ENCODE peak calls at places on chromosomes 3 and 15, in six cellular contexts. W is heart left ventricle, U is endothelial cell, I is Calu3, Q is fibroblast of mammary gland, C is tibial nerve. S is an unnamed sample.
A peak's percentile ranks its signal among the peaks of the same experiment; 100 is the strongest.

GRCh38 chr3:190120161-190121060 is at the start of gene P3H2:
- DNase-seq in W (peak; percentile 90), C (peak; percentile 48), Q (peak; percentile 87), U (peak; percentile 82), I (peak; percentile 94), S (peak; percentile 45)

GRCh38 chr3:65597225-65597951 is 441.3 kb downstream of the MAGI1 start:
- DNase-seq in W (peak; percentile 39), U (peak; percentile 59), Q (no peak), I (peak; percentile 87), C (no peak), S (no peak)

GRCh38 chr3:120622870-120623718 is 27.0 kb downstream of the NDUFB4 start:
- DNase-seq in Q (peak; percentile 79), C (no peak), U (no peak), I (peak; percentile 27), W (no peak), S (peak; percentile 46)

GRCh38 chr3:45950686-45951600 is 7.7 kb downstream of the CXCR6 start:
- DNase-seq in U (no peak), C (no peak), W (no peak), I (no peak), Q (no peak), S (peak; percentile 93)

GRCh38 chr3:59808431-59808830 is 758.6 kb upstream of the CFAP20DC start:
- DNase-seq in W (no peak), I (no peak), U (no peak), Q (no peak), C (no peak), S (no peak)

GRCh38 chr3:173737167-173737808 is 339.7 kb downstream of the NLGN1 start:
- DNase-seq in C (no peak), U (no peak), I (no peak), Q (no peak), W (no peak), S (no peak)

GRCh38 chr3:194095464-194095863 is 40.5 kb upstream of the HES1 start:
- DNase-seq in I (peak; percentile 77), W (peak; percentile 75), Q (no peak), U (peak; percentile 23), C (peak; percentile 27), S (peak; percentile 23)

GRCh38 chr3:180184806-180185205 is 148.1 kb upstream of the PEX5L start:
- DNase-seq in W (no peak), I (no peak), U (no peak), C (no peak), Q (peak; percentile 57), S (no peak)

GRCh38 chr3:151871639-151872468 is 1.6 kb upstream of the SUCNR1 start:
- DNase-seq in Q (peak; percentile 23), U (no peak), I (no peak), W (no peak), C (no peak), S (no peak)

GRCh38 chr3:140216249-140216648 is 281.3 kb downstream of the CLSTN2 start:
- DNase-seq in I (peak; percentile 13), Q (peak; percentile 17), U (no peak), W (no peak), C (no peak), S (peak; percentile 6)

GRCh38 chr15:64845183-64845611 is 3.5 kb downstream of the PLEKHO2 start:
- DNase-seq in Q (no peak), U (peak; percentile 26), C (peak; percentile 53), W (peak; percentile 77), I (no peak), S (no peak)

GRCh38 chr15:64842986-64843561 is 1.4 kb downstream of the PLEKHO2 start:
- DNase-seq in U (peak; percentile 32), I (no peak), W (peak; percentile 79), Q (peak; percentile 74), C (peak; percentile 75), S (no peak)

GRCh38 chr15:64842099-64842940 is 605 bp downstream of the PLEKHO2 start:
- DNase-seq in W (peak; percentile 65), Q (peak; percentile 46), U (peak; percentile 24), I (no peak), C (peak; percentile 42), S (peak; percentile 38)

GRCh38 chr15:64844576-64845140 is 2.9 kb downstream of the PLEKHO2 start:
- DNase-seq in Q (no peak), W (no peak), U (no peak), I (no peak), C (no peak), S (peak; percentile 62)

GRCh38 chr15:64843996-64844395 is 2.3 kb downstream of the PLEKHO2 start:
- DNase-seq in Q (no peak), C (no peak), I (no peak), W (no peak), U (no peak), S (no peak)
- TF ChIP-seq CTCF in Q (no peak), C (no peak), I (no peak), W (no peak), U (no peak), S (no peak)

DNA sequence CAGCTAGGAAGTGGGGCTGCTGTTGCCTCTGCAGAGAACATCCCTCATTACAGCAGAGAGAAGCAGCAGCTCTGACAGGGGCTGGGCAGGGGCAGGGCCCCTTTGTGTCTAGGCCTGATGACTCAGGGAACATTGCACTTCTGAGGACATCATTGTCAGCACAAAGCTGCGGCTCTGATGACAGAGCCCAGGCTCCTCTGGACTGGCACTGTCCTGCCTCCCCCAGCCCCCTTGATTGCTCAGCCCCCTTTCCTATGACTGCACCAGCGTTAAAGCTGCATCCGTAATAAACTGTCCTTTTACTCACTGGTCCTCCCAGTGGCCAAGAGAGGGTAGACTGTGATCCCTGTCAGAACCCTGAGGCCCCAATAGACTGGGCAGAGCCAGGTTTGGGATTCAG is 18.3 kb downstream of the TRH start:
- DNase-seq in W (no peak), I (peak; percentile 32), U (peak; percentile 31), Q (no peak), C (no peak), S (no peak)
- TF ChIP-seq CTCF in W (no peak), I (peak; percentile 59), U (peak; percentile 37), Q (peak; percentile 26), C (no peak), S (no peak)

DNA sequence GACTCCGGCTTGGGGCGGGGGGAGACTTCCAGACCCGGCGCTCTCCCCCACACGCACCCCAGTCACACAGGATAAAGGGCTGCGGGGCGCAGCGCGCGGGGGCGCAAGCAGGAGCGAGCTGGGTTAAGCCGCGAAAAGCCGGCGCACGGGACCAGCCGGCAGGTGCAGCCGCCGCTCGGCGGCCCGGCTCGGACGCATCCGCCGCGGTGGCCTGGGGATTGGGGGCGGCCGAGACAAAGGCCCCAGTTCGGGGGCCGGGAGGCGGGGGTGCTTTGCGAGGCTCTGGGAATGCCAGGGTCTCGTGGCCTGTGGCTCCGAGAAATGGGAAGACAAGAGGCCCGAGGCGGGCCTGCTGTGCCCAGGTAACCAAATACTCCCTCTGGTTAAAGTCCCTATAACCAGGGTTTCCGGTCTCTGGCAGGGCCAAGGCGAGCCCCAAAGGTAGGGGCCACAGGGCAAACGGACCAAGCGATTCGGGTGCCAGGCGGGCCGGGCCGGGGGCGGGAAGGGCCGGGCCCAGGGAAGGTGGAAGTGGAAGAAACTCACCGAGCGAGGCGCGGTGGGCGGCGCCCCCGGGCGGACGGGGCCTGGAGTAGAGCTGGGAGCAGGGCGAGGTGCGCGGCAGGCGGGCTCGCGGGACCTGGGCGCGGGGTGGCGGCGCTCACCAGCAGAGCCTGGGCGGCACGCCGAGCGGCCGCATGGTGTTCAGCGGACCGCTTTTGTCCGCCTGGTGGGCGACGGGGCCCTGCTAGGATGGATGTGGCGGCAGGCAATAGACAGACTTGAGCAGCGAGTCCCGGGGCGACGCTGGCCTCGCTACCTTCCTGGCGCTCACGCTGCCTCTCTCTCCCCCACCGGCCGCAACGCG is at the start of gene GATA2:
- DNase-seq in I (no peak), U (peak; percentile 60), C (no peak), Q (no peak), W (no peak), S (peak; percentile 49)
- TF ChIP-seq CTCF in I (no peak), U (no peak), C (no peak), Q (no peak), W (no peak), S (no peak)

GRCh38 chr15:51904931-51905330 is 66.6 kb downstream of the LEO1 start:
- DNase-seq in W (no peak), I (no peak), U (no peak), Q (peak; percentile 16), C (no peak), S (no peak)

GRCh38 chr15:51912528-51912927 is 59.0 kb downstream of the LEO1 start:
- DNase-seq in U (no peak), Q (no peak), I (no peak), W (no peak), C (no peak), S (no peak)

GRCh38 chr15:51909591-51909990 is 62.0 kb downstream of the LEO1 start:
- DNase-seq in C (no peak), I (no peak), W (no peak), Q (no peak), U (no peak), S (no peak)

GRCh38 chr15:51908312-51908711 is 63.3 kb downstream of the LEO1 start:
- DNase-seq in C (no peak), I (no peak), Q (peak; percentile 26), U (no peak), W (no peak), S (no peak)

GRCh38 chr15:51907136-51907862 is 64.3 kb downstream of the LEO1 start:
- DNase-seq in I (peak; percentile 80), C (no peak), W (no peak), U (no peak), Q (peak; percentile 49), S (peak; percentile 14)
- TF ChIP-seq CTCF in I (peak; percentile 30), C (no peak), W (no peak), U (no peak), Q (no peak), S (no peak)

GRCh38 chr3:83460051-83460450 is 1498.7 kb upstream of the CADM2 start:
- DNase-seq in W (no peak), U (no peak), I (no peak), Q (no peak), C (no peak), S (no peak)
- TF ChIP-seq CTCF in W (no peak), U (no peak), I (no peak), Q (no peak), C (no peak), S (no peak)

GRCh38 chr3:124288996-124289395 is 297.1 kb upstream of the ROPN1 start:
- DNase-seq in W (no peak), C (no peak), I (no peak), Q (no peak), U (no peak), S (no peak)

GRCh38 chr3:124281453-124282316 is 289.8 kb upstream of the ROPN1 start:
- DNase-seq in I (peak; percentile 39), W (no peak), U (no peak), C (peak; percentile 36), Q (peak; percentile 63), S (peak; percentile 7)

GRCh38 chr3:124282751-124283643 is 291.1 kb upstream of the ROPN1 start:
- DNase-seq in I (no peak), C (no peak), U (no peak), Q (no peak), W (no peak), S (no peak)

DNA sequence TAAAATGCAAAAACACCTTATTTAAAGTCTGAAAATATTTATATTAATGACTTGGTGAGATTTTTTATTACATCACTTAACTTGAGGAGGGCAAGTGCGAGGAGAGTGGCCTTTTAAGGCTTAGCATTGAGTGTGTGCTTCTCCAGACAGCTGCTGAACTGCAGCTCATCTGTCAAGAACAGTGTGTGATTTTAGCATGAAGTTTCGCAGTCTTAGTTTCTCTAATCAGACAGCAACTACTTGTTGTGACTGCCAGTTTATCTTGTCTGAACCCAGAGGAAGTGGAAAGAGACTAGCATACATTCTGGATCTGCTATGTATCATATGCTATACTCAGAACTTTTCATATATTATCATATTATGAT is 291.7 kb upstream of the ROPN1 start:
- DNase-seq in W (no peak), U (no peak), I (no peak), Q (no peak), C (no peak), S (no peak)
- TF ChIP-seq CTCF in W (no peak), U (no peak), I (no peak), Q (no peak), C (no peak), S (no peak)

S was measured in activated CD8-positive, alpha-beta T cell treated with anti-CD3 and anti-CD28 coated beads for 36 hours.